ENCODE peak calls at places on chromosomes 2 and 18, in five cellular contexts. One of them, this sample, is unnamed.

GRCh38 chr2:215140166-215140707 is 1.8 kb upstream of the ABCA12 start:
- DNase-seq in mesendoderm: no peak
- DNase-seq in psoas muscle: no peak
- DNase-seq in H54: no peak
- DNase-seq in GM13977: no peak
- DNase-seq in this sample: no peak

GRCh38 chr18:77098033-77098432 is 34.5 kb downstream of the MBP start:
- DNase-seq in psoas muscle: no peak
- DNase-seq in H54: no peak
- DNase-seq in mesendoderm: no peak
- DNase-seq in GM13977: no peak
- DNase-seq in this sample: no peak

GRCh38 chr2:116754371-116755101 is 1060.0 kb upstream of the DDX18 start:
- DNase-seq in H54: no peak
- DNase-seq in GM13977: no peak
- DNase-seq in mesendoderm: peak
- DNase-seq in psoas muscle: no peak
- DNase-seq in this sample: no peak

GRCh38 chr2:157699806-157700205 is 71.1 kb upstream of the ACVR1C start:
- DNase-seq in psoas muscle: no peak
- DNase-seq in H54: no peak
- DNase-seq in mesendoderm: no peak
- DNase-seq in GM13977: no peak
- DNase-seq in this sample: no peak

GRCh38 chr2:176421291-176422050 is 152.2 kb downstream of the MTX2 start:
- DNase-seq in psoas muscle: no peak
- DNase-seq in GM13977: no peak
- DNase-seq in mesendoderm: no peak
- DNase-seq in H54: no peak
- DNase-seq in this sample: no peak

GRCh38 chr2:42185200-42185921 is 16.2 kb downstream of the EML4 start:
- DNase-seq in H54: no peak
- DNase-seq in GM13977: no peak
- DNase-seq in psoas muscle: no peak
- DNase-seq in mesendoderm: no peak
- DNase-seq in this sample: no peak

GRCh38 chr2:188974184-188974583 is at the start of gene COL3A1:
- DNase-seq in psoas muscle: peak
- DNase-seq in H54: no peak
- DNase-seq in GM13977: no peak
- DNase-seq in mesendoderm: no peak
- DNase-seq in this sample: peak

GRCh38 chr18:6956495-6956894 is 161.1 kb downstream of the LAMA1 start:
- DNase-seq in mesendoderm: no peak
- DNase-seq in GM13977: no peak
- DNase-seq in psoas muscle: no peak
- DNase-seq in H54: no peak
- DNase-seq in this sample: no peak

GRCh38 chr2:240144649-240145261 is 4.3 kb upstream of the OTOS start:
- DNase-seq in H54: no peak
- DNase-seq in psoas muscle: peak
- DNase-seq in GM13977: no peak
- DNase-seq in mesendoderm: no peak
- DNase-seq in this sample: no peak

GRCh38 chr18:59907660-59908059 is 7.9 kb downstream of the PMAIP1 start:
- DNase-seq in H54: no peak
- DNase-seq in GM13977: no peak
- DNase-seq in mesendoderm: no peak
- DNase-seq in psoas muscle: no peak
- DNase-seq in this sample: no peak

GRCh38 chr2:237695201-237695780 is 67.9 kb downstream of the LRRFIP1 start:
- DNase-seq in H54: peak
- DNase-seq in mesendoderm: no peak
- DNase-seq in psoas muscle: no peak
- DNase-seq in GM13977: no peak
- DNase-seq in this sample: peak

GRCh38 chr2:238903141-238903540 is 55.3 kb downstream of the TWIST2 start:
- DNase-seq in mesendoderm: no peak
- DNase-seq in GM13977: no peak
- DNase-seq in H54: no peak
- DNase-seq in psoas muscle: no peak
- DNase-seq in this sample: no peak

GRCh38 chr2:192940767-192941166 is 746.0 kb upstream of the TMEFF2 start:
- DNase-seq in GM13977: no peak
- DNase-seq in mesendoderm: peak
- DNase-seq in psoas muscle: no peak
- DNase-seq in H54: no peak
- DNase-seq in this sample: no peak

GRCh38 chr18:14093526-14093925 is 38.7 kb downstream of the ZNF519 start:
- DNase-seq in mesendoderm: no peak
- DNase-seq in GM13977: no peak
- DNase-seq in psoas muscle: no peak
- DNase-seq in H54: no peak
- DNase-seq in this sample: no peak

GRCh38 chr18:40380657-40381441 is 1574.2 kb upstream of the PIK3C3 start:
- DNase-seq in GM13977: no peak
- DNase-seq in mesendoderm: no peak
- DNase-seq in psoas muscle: no peak
- DNase-seq in H54: no peak
- DNase-seq in this sample: no peak

GRCh38 chr2:209208211-209208610 is 215.6 kb upstream of the MAP2 start:
- DNase-seq in psoas muscle: peak
- DNase-seq in mesendoderm: peak
- DNase-seq in GM13977: peak
- DNase-seq in H54: no peak
- DNase-seq in this sample: no peak

GRCh38 chr18:31500161-31500688 is 2.2 kb downstream of the DSG2 start:
- DNase-seq in psoas muscle: no peak
- DNase-seq in GM13977: peak
- DNase-seq in H54: no peak
- DNase-seq in mesendoderm: no peak
- DNase-seq in this sample: no peak

GRCh38 chr2:84297155-84297554 is 161.9 kb downstream of the SUCLG1 start:
- DNase-seq in psoas muscle: no peak
- DNase-seq in mesendoderm: peak
- DNase-seq in GM13977: no peak
- DNase-seq in H54: peak
- DNase-seq in this sample: no peak

GRCh38 chr2:171957061-171957460 is 34.8 kb downstream of the HAT1 start:
- DNase-seq in psoas muscle: no peak
- DNase-seq in mesendoderm: peak
- DNase-seq in H54: no peak
- DNase-seq in GM13977: no peak
- DNase-seq in this sample: no peak

GRCh38 chr2:206616141-206616540 is 26.1 kb upstream of the FAM237A start:
- DNase-seq in H54: peak
- DNase-seq in psoas muscle: no peak
- DNase-seq in mesendoderm: no peak
- DNase-seq in GM13977: no peak
- DNase-seq in this sample: no peak

GRCh38 chr18:67133669-67134068 is 382.9 kb downstream of the DSEL start:
- DNase-seq in GM13977: no peak
- DNase-seq in psoas muscle: no peak
- DNase-seq in H54: no peak
- DNase-seq in mesendoderm: no peak
- DNase-seq in this sample: no peak

GRCh38 chr2:185608799-185609198 is 129.8 kb upstream of the FSIP2 start:
- DNase-seq in H54: no peak
- DNase-seq in psoas muscle: no peak
- DNase-seq in GM13977: no peak
- DNase-seq in mesendoderm: no peak
- DNase-seq in this sample: no peak

GRCh38 chr18:78891185-78891762 is 88.3 kb upstream of the SALL3 start:
- DNase-seq in H54: no peak
- DNase-seq in mesendoderm: no peak
- DNase-seq in GM13977: no peak
- DNase-seq in psoas muscle: no peak
- DNase-seq in this sample: no peak

GRCh38 chr2:167293172-167293781 is 405.0 kb downstream of the XIRP2 start:
- DNase-seq in GM13977: no peak
- DNase-seq in mesendoderm: peak
- DNase-seq in psoas muscle: peak
- DNase-seq in H54: no peak
- DNase-seq in this sample: peak

GRCh38 chr2:128549646-128550260 is 231.1 kb upstream of the HS6ST1 start:
- DNase-seq in H54: no peak
- DNase-seq in psoas muscle: no peak
- DNase-seq in mesendoderm: no peak
- DNase-seq in GM13977: no peak
- DNase-seq in this sample: no peak

GRCh38 chr2:120379916-120380893 is 34.3 kb downstream of the INHBB start:
- DNase-seq in psoas muscle: peak
- DNase-seq in GM13977: no peak
- DNase-seq in mesendoderm: no peak
- DNase-seq in H54: no peak
- DNase-seq in this sample: no peak

GRCh38 chr2:168948621-168949212 is 47.6 kb downstream of the G6PC2 start:
- DNase-seq in GM13977: no peak
- DNase-seq in mesendoderm: peak
- DNase-seq in psoas muscle: no peak
- DNase-seq in H54: no peak
- DNase-seq in this sample: no peak

GRCh38 chr2:46177461-46178089 is 119.6 kb upstream of the EPAS1 start:
- DNase-seq in psoas muscle: no peak
- DNase-seq in mesendoderm: no peak
- DNase-seq in H54: no peak
- DNase-seq in GM13977: no peak
- DNase-seq in this sample: no peak

GRCh38 chr2:240981871-240982800 is 16.3 kb upstream of the SNED1 start:
- DNase-seq in psoas muscle: peak
- DNase-seq in H54: no peak
- DNase-seq in mesendoderm: no peak
- DNase-seq in GM13977: no peak
- DNase-seq in this sample: no peak